ENCODE peak calls at places on chromosomes 12 and 14, in ten cellular contexts. P is activated CD4-positive, alpha-beta T cell treated with anti-CD3 and anti-CD28 coated beads, Interleukin-2, amount 10 ng/mL, durations not matched to agents 7 days and 5 days; A is GM06990; J is NCI-H1092 treated with DMSO at 0.1 percent for 48 hours; X is dorsolateral prefrontal cortex; H is activated T-cell treated with anti-CD3 and anti-CD28 coated beads, Interleukin-2, amount 50 U/mL, for 4 hours; S is M059J; M is iris pigment epithelial cell; I is fibroblast of pulmonary artery; R is stimulated activated CD4-positive, alpha-beta T cell treated with anti-CD3 and anti-CD28 coated beads, Interleukin-12 subunit alpha, Interleukin-12 subunit beta, amount 100 ng/mL, for 24 hours. T is an unnamed sample.

GRCh38 chr14:98187302-98187701 is 1084.7 kb downstream of the BCL11B start:
- DNase-seq in J (no peak), X (no peak), R (no peak), M (no peak), A (no peak), H (no peak), I (no peak), P (no peak), S (no peak), T (no peak)

GRCh38 chr12:24960222-24960855 is 11.4 kb upstream of the BCAT1 start:
- DNase-seq in I (peak), M (peak), H (no peak), A (no peak), R (peak), X (no peak), P (peak), S (peak), J (no peak), T (peak)

GRCh38 chr14:61527325-61528100 is 167.8 kb upstream of the HIF1A start:
- DNase-seq in I (peak), P (no peak), S (peak), M (peak), X (no peak), H (no peak), R (no peak), J (no peak), A (no peak), T (no peak)

GRCh38 chr14:57066887-57067513 is 201.7 kb downstream of the EXOC5 start:
- DNase-seq in P (peak), A (peak), X (no peak), H (no peak), M (peak), I (peak), J (peak), R (no peak), S (peak), T (peak)

GRCh38 chr12:65779091-65779642 is 45.1 kb upstream of the HMGA2 start:
- DNase-seq in M (peak), I (peak), H (no peak), P (no peak), X (no peak), R (no peak), J (no peak), S (peak), A (no peak), T (no peak)

GRCh38 chr14:88296343-88296742 is 26.7 kb downstream of the KCNK10 start:
- DNase-seq in M (no peak), P (no peak), X (no peak), J (no peak), I (no peak), R (no peak), S (no peak), H (no peak), A (no peak), T (no peak)

GRCh38 chr12:117370588-117370987 is 9.2 kb upstream of the NOS1 start:
- DNase-seq in M (no peak), H (no peak), J (no peak), A (no peak), S (no peak), X (no peak), R (no peak), P (no peak), I (no peak), T (no peak)

GRCh38 chr12:131287015-131287937 is 333.6 kb downstream of the ADGRD1 start:
- DNase-seq in A (no peak), X (peak), M (no peak), J (no peak), P (no peak), S (no peak), H (no peak), I (no peak), R (no peak), T (no peak)

GRCh38 chr12:75086086-75087038 is 123.3 kb downstream of the KCNC2 start:
- DNase-seq in P (no peak), I (no peak), X (no peak), H (no peak), R (no peak), M (peak), J (no peak), S (no peak), A (no peak), T (no peak)

GRCh38 chr14:72736348-72736747 is 157.6 kb downstream of the DPF3 start:
- DNase-seq in R (no peak), X (no peak), P (no peak), H (no peak), A (no peak), I (peak), M (peak), S (peak), J (no peak), T (peak)

GRCh38 chr12:26821212-26821701 is 11.7 kb downstream of the ITPR2 start:
- DNase-seq in S (peak), X (no peak), R (no peak), A (no peak), I (no peak), J (no peak), P (no peak), M (peak), H (no peak), T (no peak)

GRCh38 chr14:22982013-22982476 is 306 bp downstream of the AJUBA start:
- DNase-seq in X (no peak), I (no peak), S (no peak), M (no peak), P (no peak), A (no peak), R (no peak), H (no peak), J (no peak), T (no peak)

GRCh38 chr14:87916103-87916885 is 76.7 kb downstream of the GALC start:
- DNase-seq in M (no peak), S (no peak), P (no peak), J (no peak), A (no peak), R (no peak), I (no peak), H (no peak), X (no peak), T (no peak)

GRCh38 chr12:128164533-128164932 is 102.4 kb upstream of the TMEM132C start:
- DNase-seq in A (no peak), P (no peak), H (no peak), R (no peak), J (no peak), S (no peak), X (no peak), I (no peak), M (no peak), T (no peak)

GRCh38 chr14:24997335-24997734 is 52.6 kb downstream of the STXBP6 start:
- DNase-seq in I (no peak), S (no peak), A (no peak), X (no peak), J (no peak), R (no peak), M (no peak), H (no peak), P (no peak), T (no peak)

GRCh38 chr14:22520786-22521185 is 68.2 kb downstream of the DAD1 start:
- DNase-seq in R (no peak), M (peak), X (no peak), P (no peak), H (no peak), I (no peak), A (no peak), J (no peak), S (peak), T (no peak)

GRCh38 chr14:103296007-103296406 is 38.0 kb upstream of the EIF5 start:
- DNase-seq in H (no peak), I (peak), R (no peak), S (peak), M (peak), J (no peak), P (no peak), A (no peak), X (no peak), T (no peak)

GRCh38 chr14:51022769-51023168 is 72.1 kb downstream of the TRIM9 start:
- DNase-seq in S (no peak), A (no peak), J (no peak), I (no peak), H (no peak), P (no peak), M (no peak), X (peak), R (no peak), T (no peak)

GRCh38 chr12:51056242-51056641 is 8.1 kb downstream of the LETMD1 start:
- DNase-seq in M (peak), H (no peak), R (no peak), I (peak), J (no peak), S (peak), P (no peak), X (no peak), A (no peak), T (no peak)

GRCh38 chr14:38208825-38209562 is 1.3 kb downstream of the SSTR1 start:
- DNase-seq in M (peak), P (no peak), S (no peak), I (peak), X (no peak), A (no peak), H (no peak), J (peak), R (no peak), T (peak)

GRCh38 chr12:123164222-123164621 is 13.3 kb upstream of the PITPNM2 start:
- DNase-seq in H (no peak), I (no peak), S (no peak), M (no peak), P (no peak), A (peak), J (no peak), R (no peak), X (no peak), T (no peak)

GRCh38 chr12:121036810-121037326 is 2.2 kb downstream of the OASL start:
- DNase-seq in R (no peak), X (no peak), M (peak), H (no peak), S (peak), P (no peak), A (no peak), I (peak), J (no peak), T (no peak)

GRCh38 chr12:98127336-98127679 is 388.1 kb upstream of the TMPO start:
- DNase-seq in P (no peak), I (no peak), R (no peak), S (no peak), X (no peak), A (no peak), H (no peak), J (no peak), M (no peak), T (no peak)

GRCh38 chr12:132523576-132524331 is 33.8 kb downstream of the FBRSL1 start:
- DNase-seq in P (peak), I (peak), H (peak), X (peak), R (peak), A (peak), M (peak), J (peak), S (peak), T (peak)

GRCh38 chr12:130438243-130438620 is 100.5 kb downstream of the PIWIL1 start:
- DNase-seq in P (no peak), R (no peak), H (no peak), X (peak), J (no peak), S (no peak), I (no peak), A (no peak), M (no peak), T (no peak)

GRCh38 chr12:93741741-93742085 is 64.5 kb downstream of the CRADD start:
- DNase-seq in A (no peak), P (peak), S (peak), J (no peak), R (no peak), X (no peak), M (no peak), H (no peak), I (no peak), T (peak)

GRCh38 chr14:103061482-103061976 is 4.2 kb upstream of the CDC42BPB start:
- DNase-seq in A (no peak), I (no peak), P (no peak), S (no peak), M (no peak), H (no peak), X (peak), R (no peak), J (no peak), T (no peak)

GRCh38 chr14:91835920-91836843 is 31.2 kb downstream of the TC2N start:
- DNase-seq in M (no peak), H (peak), S (no peak), R (peak), J (peak), P (peak), X (no peak), A (peak), I (no peak), T (peak)

GRCh38 chr12:71686658-71687025 is 760 bp downstream of the TMEM19 start:
- DNase-seq in I (peak), M (peak), S (no peak), R (no peak), X (no peak), H (no peak), P (no peak), J (peak), A (peak), T (no peak)

GRCh38 chr12:67991158-67991557 is 1.9 kb downstream of the IFNG-AS1 start:
- DNase-seq in J (no peak), M (no peak), A (peak), R (peak), S (no peak), X (no peak), H (peak), I (no peak), P (no peak), T (no peak)

GRCh38 chr14:25006961-25007795 is 42.8 kb downstream of the STXBP6 start:
- DNase-seq in X (no peak), H (no peak), J (no peak), P (no peak), M (peak), A (no peak), S (peak), R (no peak), I (peak), T (no peak)

GRCh38 chr12:100324498-100324897 is 32.4 kb upstream of the SLC17A8 start:
- DNase-seq in H (no peak), S (no peak), X (no peak), J (no peak), P (no peak), M (no peak), I (no peak), A (no peak), R (no peak), T (no peak)

GRCh38 chr12:54258286-54258685 is 21.6 kb downstream of the CBX5 start:
- DNase-seq in X (no peak), R (no peak), M (peak), H (no peak), A (no peak), J (no peak), I (peak), P (no peak), S (peak), T (no peak)

GRCh38 chr14:32435411-32435810 is 106.3 kb downstream of the AKAP6 start:
- DNase-seq in I (no peak), S (no peak), P (no peak), R (no peak), A (no peak), J (no peak), X (no peak), M (no peak), H (no peak), T (no peak)

GRCh38 chr14:101982621-101983020 is 18.2 kb downstream of the DYNC1H1 start:
- DNase-seq in I (no peak), H (no peak), A (no peak), P (no peak), S (no peak), J (no peak), X (no peak), M (peak), R (no peak), T (no peak)

GRCh38 chr14:99790978-99791376 is 2.2 kb upstream of the EML1 start:
- DNase-seq in J (no peak), X (no peak), P (no peak), I (no peak), A (no peak), M (no peak), R (no peak), H (no peak), S (no peak), T (no peak)

GRCh38 chr12:19946549-19946948 is 421.8 kb upstream of the PDE3A start:
- DNase-seq in P (no peak), I (peak), H (no peak), M (peak), J (no peak), A (no peak), X (no peak), S (peak), R (no peak), T (peak)

GRCh38 chr12:132955094-132955932 is 793 bp downstream of the ZNF605 start:
- DNase-seq in I (peak), X (no peak), M (peak), H (no peak), P (no peak), A (peak), J (peak), S (peak), R (no peak), T (peak)

GRCh38 chr12:25497021-25497420 is 56.1 kb downstream of the LMNTD1 start:
- DNase-seq in P (no peak), R (no peak), I (no peak), A (no peak), M (peak), J (no peak), X (no peak), H (no peak), S (peak), T (no peak)

GRCh38 chr14:103014466-103015319 is 42.7 kb downstream of the CDC42BPB start:
- DNase-seq in X (no peak), S (peak), I (peak), H (no peak), J (no peak), M (peak), R (no peak), A (no peak), P (no peak), T (no peak)

T was measured in NCI-H524.